ENCODE peak calls at places on chromosomes 1 and 21, in seven cellular contexts. One of them, this sample, is unnamed.

GRCh38 chr1:40316595-40317393 is at the start of gene COL9A2:
- DNase-seq in AG04450: no peak
- DNase-seq in stimulated activated naive CD4-positive, alpha-beta T cell: peak; percentile 57
- DNase-seq in lower leg skin: no peak
- DNase-seq in NCI-H2029 treated with DMSO at 0.1 percent for 48 hours: peak; percentile 69
- DNase-seq in T-helper 17 cell: peak; percentile 49
- DNase-seq in ecto neural progenitor cell: peak; percentile 67
- DNase-seq in this sample: no peak

GRCh38 chr1:111737216-111738132 is 1.7 kb downstream of the INKA2 start:
- DNase-seq in T-helper 17 cell: no peak
- DNase-seq in NCI-H2029 treated with DMSO at 0.1 percent for 48 hours: no peak
- DNase-seq in lower leg skin: no peak
- DNase-seq in stimulated activated naive CD4-positive, alpha-beta T cell: no peak
- DNase-seq in AG04450: no peak
- DNase-seq in ecto neural progenitor cell: no peak
- DNase-seq in this sample: no peak

GRCh38 chr21:44569861-44570517 is 3.5 kb upstream of the KRTAP10-4 start:
- DNase-seq in ecto neural progenitor cell: no peak
- DNase-seq in NCI-H2029 treated with DMSO at 0.1 percent for 48 hours: no peak
- DNase-seq in lower leg skin: no peak
- DNase-seq in AG04450: no peak
- DNase-seq in stimulated activated naive CD4-positive, alpha-beta T cell: no peak
- DNase-seq in T-helper 17 cell: no peak
- DNase-seq in this sample: no peak

GRCh38 chr1:65150583-65151263 is 2.7 kb downstream of the AK4 start:
- DNase-seq in T-helper 17 cell: no peak
- DNase-seq in ecto neural progenitor cell: no peak
- DNase-seq in AG04450: no peak
- DNase-seq in lower leg skin: no peak
- DNase-seq in NCI-H2029 treated with DMSO at 0.1 percent for 48 hours: no peak
- DNase-seq in stimulated activated naive CD4-positive, alpha-beta T cell: no peak
- DNase-seq in this sample: no peak

GRCh38 chr1:164466429-164466828 is 92.6 kb upstream of the PBX1 start:
- DNase-seq in lower leg skin: no peak
- DNase-seq in T-helper 17 cell: no peak
- DNase-seq in stimulated activated naive CD4-positive, alpha-beta T cell: no peak
- DNase-seq in ecto neural progenitor cell: no peak
- DNase-seq in AG04450: no peak
- DNase-seq in NCI-H2029 treated with DMSO at 0.1 percent for 48 hours: no peak
- DNase-seq in this sample: no peak

GRCh38 chr1:153922076-153922837 is 515 bp downstream of the GATAD2B start:
- DNase-seq in NCI-H2029 treated with DMSO at 0.1 percent for 48 hours: no peak
- DNase-seq in lower leg skin: no peak
- DNase-seq in AG04450: no peak
- DNase-seq in T-helper 17 cell: no peak
- DNase-seq in stimulated activated naive CD4-positive, alpha-beta T cell: peak; percentile 74
- DNase-seq in ecto neural progenitor cell: no peak
- DNase-seq in this sample: no peak

GRCh38 chr1:239570878-239571277 is 184.5 kb downstream of the CHRM3 start:
- DNase-seq in ecto neural progenitor cell: no peak
- DNase-seq in T-helper 17 cell: no peak
- DNase-seq in lower leg skin: no peak
- DNase-seq in AG04450: no peak
- DNase-seq in stimulated activated naive CD4-positive, alpha-beta T cell: no peak
- DNase-seq in NCI-H2029 treated with DMSO at 0.1 percent for 48 hours: no peak
- DNase-seq in this sample: no peak

GRCh38 chr1:77031101-77031662 is 163.9 kb downstream of the ST6GALNAC5 start:
- DNase-seq in ecto neural progenitor cell: no peak
- DNase-seq in lower leg skin: no peak
- DNase-seq in T-helper 17 cell: no peak
- DNase-seq in NCI-H2029 treated with DMSO at 0.1 percent for 48 hours: peak; percentile 49
- DNase-seq in AG04450: peak; percentile 24
- DNase-seq in stimulated activated naive CD4-positive, alpha-beta T cell: no peak
- DNase-seq in this sample: peak; percentile 24

GRCh38 chr21:35011681-35012080 is 37.4 kb downstream of the RUNX1 start:
- DNase-seq in ecto neural progenitor cell: no peak
- DNase-seq in lower leg skin: no peak
- DNase-seq in stimulated activated naive CD4-positive, alpha-beta T cell: no peak
- DNase-seq in T-helper 17 cell: no peak
- DNase-seq in NCI-H2029 treated with DMSO at 0.1 percent for 48 hours: no peak
- DNase-seq in AG04450: peak; percentile 21
- DNase-seq in this sample: no peak

GRCh38 chr21:38308010-38308784 is 51.4 kb downstream of the KCNJ15 start:
- DNase-seq in stimulated activated naive CD4-positive, alpha-beta T cell: no peak
- DNase-seq in AG04450: no peak
- DNase-seq in lower leg skin: peak; percentile 54
- DNase-seq in ecto neural progenitor cell: no peak
- DNase-seq in T-helper 17 cell: no peak
- DNase-seq in NCI-H2029 treated with DMSO at 0.1 percent for 48 hours: no peak
- DNase-seq in this sample: no peak

GRCh38 chr1:246306415-246307037 is 200.6 kb downstream of the SMYD3 start:
- DNase-seq in lower leg skin: no peak
- DNase-seq in ecto neural progenitor cell: no peak
- DNase-seq in stimulated activated naive CD4-positive, alpha-beta T cell: no peak
- DNase-seq in T-helper 17 cell: no peak
- DNase-seq in NCI-H2029 treated with DMSO at 0.1 percent for 48 hours: no peak
- DNase-seq in AG04450: no peak
- DNase-seq in this sample: no peak

GRCh38 chr1:217078010-217078704 is 354.9 kb upstream of the ESRRG start:
- DNase-seq in ecto neural progenitor cell: peak; percentile 43
- DNase-seq in NCI-H2029 treated with DMSO at 0.1 percent for 48 hours: peak; percentile 47
- DNase-seq in stimulated activated naive CD4-positive, alpha-beta T cell: no peak
- DNase-seq in AG04450: no peak
- DNase-seq in lower leg skin: no peak
- DNase-seq in T-helper 17 cell: no peak
- DNase-seq in this sample: no peak

GRCh38 chr1:15212989-15213291 is 34.1 kb upstream of the FHAD1 start:
- DNase-seq in lower leg skin: no peak
- DNase-seq in T-helper 17 cell: no peak
- DNase-seq in AG04450: no peak
- DNase-seq in stimulated activated naive CD4-positive, alpha-beta T cell: no peak
- DNase-seq in NCI-H2029 treated with DMSO at 0.1 percent for 48 hours: no peak
- DNase-seq in ecto neural progenitor cell: no peak
- DNase-seq in this sample: no peak

GRCh38 chr1:173302366-173302765 is 95.2 kb upstream of the TNFSF4 start:
- DNase-seq in stimulated activated naive CD4-positive, alpha-beta T cell: no peak
- DNase-seq in NCI-H2029 treated with DMSO at 0.1 percent for 48 hours: no peak
- DNase-seq in ecto neural progenitor cell: no peak
- DNase-seq in AG04450: no peak
- DNase-seq in T-helper 17 cell: no peak
- DNase-seq in lower leg skin: no peak
- DNase-seq in this sample: no peak

GRCh38 chr1:3880429-3881190 is 19.5 kb downstream of the C1orf174 start:
- DNase-seq in lower leg skin: no peak
- DNase-seq in AG04450: no peak
- DNase-seq in T-helper 17 cell: no peak
- DNase-seq in NCI-H2029 treated with DMSO at 0.1 percent for 48 hours: no peak
- DNase-seq in stimulated activated naive CD4-positive, alpha-beta T cell: no peak
- DNase-seq in ecto neural progenitor cell: no peak
- DNase-seq in this sample: no peak

GRCh38 chr1:30742963-30743559 is 14.5 kb downstream of the LAPTM5 start:
- DNase-seq in lower leg skin: no peak
- DNase-seq in ecto neural progenitor cell: no peak
- DNase-seq in T-helper 17 cell: no peak
- DNase-seq in stimulated activated naive CD4-positive, alpha-beta T cell: no peak
- DNase-seq in AG04450: no peak
- DNase-seq in NCI-H2029 treated with DMSO at 0.1 percent for 48 hours: no peak
- DNase-seq in this sample: no peak

GRCh38 chr1:98053471-98054366 is 132.9 kb upstream of the DPYD start:
- DNase-seq in AG04450: no peak
- DNase-seq in NCI-H2029 treated with DMSO at 0.1 percent for 48 hours: no peak
- DNase-seq in T-helper 17 cell: peak; percentile 42
- DNase-seq in stimulated activated naive CD4-positive, alpha-beta T cell: peak; percentile 24
- DNase-seq in ecto neural progenitor cell: peak; percentile 86
- DNase-seq in lower leg skin: no peak
- DNase-seq in this sample: no peak

GRCh38 chr1:182637769-182638168 is 33.6 kb upstream of the RGS16 start:
- DNase-seq in lower leg skin: no peak
- DNase-seq in T-helper 17 cell: no peak
- DNase-seq in NCI-H2029 treated with DMSO at 0.1 percent for 48 hours: no peak
- DNase-seq in AG04450: no peak
- DNase-seq in ecto neural progenitor cell: no peak
- DNase-seq in stimulated activated naive CD4-positive, alpha-beta T cell: no peak
- DNase-seq in this sample: no peak

GRCh38 chr1:25744140-25744581 is 55.8 kb upstream of the SELENON start:
- DNase-seq in ecto neural progenitor cell: no peak
- DNase-seq in T-helper 17 cell: no peak
- DNase-seq in NCI-H2029 treated with DMSO at 0.1 percent for 48 hours: no peak
- DNase-seq in stimulated activated naive CD4-positive, alpha-beta T cell: no peak
- DNase-seq in lower leg skin: peak; percentile 69
- DNase-seq in AG04450: no peak
- DNase-seq in this sample: peak; percentile 63

GRCh38 chr1:186780081-186780480 is 48.7 kb upstream of the PLA2G4A start:
- DNase-seq in T-helper 17 cell: no peak
- DNase-seq in stimulated activated naive CD4-positive, alpha-beta T cell: no peak
- DNase-seq in ecto neural progenitor cell: no peak
- DNase-seq in NCI-H2029 treated with DMSO at 0.1 percent for 48 hours: no peak
- DNase-seq in AG04450: no peak
- DNase-seq in lower leg skin: no peak
- DNase-seq in this sample: no peak

GRCh38 chr1:169869426-169869825 is 24.3 kb downstream of the SCYL3 start:
- DNase-seq in NCI-H2029 treated with DMSO at 0.1 percent for 48 hours: no peak
- DNase-seq in T-helper 17 cell: no peak
- DNase-seq in stimulated activated naive CD4-positive, alpha-beta T cell: no peak
- DNase-seq in ecto neural progenitor cell: no peak
- DNase-seq in AG04450: no peak
- DNase-seq in lower leg skin: no peak
- DNase-seq in this sample: no peak

GRCh38 chr1:200894712-200895447 is at the start of gene INAVA:
- DNase-seq in T-helper 17 cell: no peak
- DNase-seq in lower leg skin: peak; percentile 59
- DNase-seq in ecto neural progenitor cell: no peak
- DNase-seq in AG04450: no peak
- DNase-seq in stimulated activated naive CD4-positive, alpha-beta T cell: no peak
- DNase-seq in NCI-H2029 treated with DMSO at 0.1 percent for 48 hours: no peak
- DNase-seq in this sample: no peak

GRCh38 chr1:54362881-54363340 is 43.3 kb downstream of the SSBP3 start:
- DNase-seq in stimulated activated naive CD4-positive, alpha-beta T cell: no peak
- DNase-seq in lower leg skin: no peak
- DNase-seq in AG04450: no peak
- DNase-seq in NCI-H2029 treated with DMSO at 0.1 percent for 48 hours: no peak
- DNase-seq in ecto neural progenitor cell: no peak
- DNase-seq in T-helper 17 cell: no peak
- DNase-seq in this sample: no peak

GRCh38 chr1:18951416-18951815 is 5.1 kb downstream of the IFFO2 start:
- DNase-seq in lower leg skin: no peak
- DNase-seq in NCI-H2029 treated with DMSO at 0.1 percent for 48 hours: no peak
- DNase-seq in stimulated activated naive CD4-positive, alpha-beta T cell: no peak
- DNase-seq in AG04450: no peak
- DNase-seq in T-helper 17 cell: no peak
- DNase-seq in ecto neural progenitor cell: no peak
- DNase-seq in this sample: no peak

GRCh38 chr1:181676269-181676668 is 193.0 kb downstream of the CACNA1E start:
- DNase-seq in ecto neural progenitor cell: no peak
- DNase-seq in NCI-H2029 treated with DMSO at 0.1 percent for 48 hours: no peak
- DNase-seq in AG04450: no peak
- DNase-seq in T-helper 17 cell: no peak
- DNase-seq in lower leg skin: no peak
- DNase-seq in stimulated activated naive CD4-positive, alpha-beta T cell: no peak
- DNase-seq in this sample: no peak

GRCh38 chr1:155080250-155081228 is 1.9 kb downstream of the EFNA3 start:
- DNase-seq in ecto neural progenitor cell: peak; percentile 91
- DNase-seq in lower leg skin: no peak
- DNase-seq in NCI-H2029 treated with DMSO at 0.1 percent for 48 hours: no peak
- DNase-seq in AG04450: no peak
- DNase-seq in stimulated activated naive CD4-positive, alpha-beta T cell: peak; percentile 33
- DNase-seq in T-helper 17 cell: no peak
- DNase-seq in this sample: no peak

GRCh38 chr1:116167625-116168276 is 56.6 kb downstream of the MAB21L3 start:
- DNase-seq in AG04450: no peak
- DNase-seq in lower leg skin: no peak
- DNase-seq in T-helper 17 cell: no peak
- DNase-seq in NCI-H2029 treated with DMSO at 0.1 percent for 48 hours: no peak
- DNase-seq in stimulated activated naive CD4-positive, alpha-beta T cell: no peak
- DNase-seq in ecto neural progenitor cell: peak; percentile 57
- DNase-seq in this sample: no peak

GRCh38 chr1:56360021-56360420 is 219.3 kb downstream of the PLPP3 start:
- DNase-seq in T-helper 17 cell: no peak
- DNase-seq in lower leg skin: no peak
- DNase-seq in AG04450: peak; percentile 41
- DNase-seq in NCI-H2029 treated with DMSO at 0.1 percent for 48 hours: no peak
- DNase-seq in stimulated activated naive CD4-positive, alpha-beta T cell: no peak
- DNase-seq in ecto neural progenitor cell: no peak
- DNase-seq in this sample: no peak

GRCh38 chr1:26404641-26405040 is 6.0 kb upstream of the LIN28A start:
- DNase-seq in lower leg skin: no peak
- DNase-seq in T-helper 17 cell: no peak
- DNase-seq in AG04450: no peak
- DNase-seq in NCI-H2029 treated with DMSO at 0.1 percent for 48 hours: no peak
- DNase-seq in stimulated activated naive CD4-positive, alpha-beta T cell: no peak
- DNase-seq in ecto neural progenitor cell: no peak
- DNase-seq in this sample: no peak

GRCh38 chr1:223670458-223671159 is 5.1 kb upstream of the CAPN8 start:
- DNase-seq in AG04450: no peak
- DNase-seq in stimulated activated naive CD4-positive, alpha-beta T cell: no peak
- DNase-seq in NCI-H2029 treated with DMSO at 0.1 percent for 48 hours: no peak
- DNase-seq in ecto neural progenitor cell: peak; percentile 58
- DNase-seq in T-helper 17 cell: no peak
- DNase-seq in lower leg skin: no peak
- DNase-seq in this sample: no peak

GRCh38 chr1:180309338-180309737 is 79.3 kb downstream of the LHX4 start:
- DNase-seq in stimulated activated naive CD4-positive, alpha-beta T cell: no peak
- DNase-seq in T-helper 17 cell: no peak
- DNase-seq in AG04450: no peak
- DNase-seq in lower leg skin: no peak
- DNase-seq in NCI-H2029 treated with DMSO at 0.1 percent for 48 hours: no peak
- DNase-seq in ecto neural progenitor cell: no peak
- DNase-seq in this sample: no peak

GRCh38 chr1:34779005-34779404 is 2.0 kb upstream of the GJB3 start:
- DNase-seq in T-helper 17 cell: no peak
- DNase-seq in lower leg skin: no peak
- DNase-seq in stimulated activated naive CD4-positive, alpha-beta T cell: no peak
- DNase-seq in NCI-H2029 treated with DMSO at 0.1 percent for 48 hours: no peak
- DNase-seq in AG04450: no peak
- DNase-seq in ecto neural progenitor cell: no peak
- DNase-seq in this sample: no peak

GRCh38 chr1:223355699-223356098 is 8.3 kb downstream of the SUSD4 start:
- DNase-seq in AG04450: no peak
- DNase-seq in stimulated activated naive CD4-positive, alpha-beta T cell: no peak
- DNase-seq in T-helper 17 cell: no peak
- DNase-seq in lower leg skin: no peak
- DNase-seq in NCI-H2029 treated with DMSO at 0.1 percent for 48 hours: no peak
- DNase-seq in ecto neural progenitor cell: no peak
- DNase-seq in this sample: no peak

GRCh38 chr1:94773931-94774422 is 46.2 kb upstream of the SLC44A3 start:
- DNase-seq in ecto neural progenitor cell: no peak
- DNase-seq in stimulated activated naive CD4-positive, alpha-beta T cell: no peak
- DNase-seq in lower leg skin: no peak
- DNase-seq in T-helper 17 cell: no peak
- DNase-seq in NCI-H2029 treated with DMSO at 0.1 percent for 48 hours: no peak
- DNase-seq in AG04450: no peak
- DNase-seq in this sample: no peak

GRCh38 chr1:30415171-30415940 is 308.0 kb downstream of the MATN1 start:
- DNase-seq in lower leg skin: peak; percentile 6
- DNase-seq in stimulated activated naive CD4-positive, alpha-beta T cell: no peak
- DNase-seq in T-helper 17 cell: no peak
- DNase-seq in ecto neural progenitor cell: peak; percentile 33
- DNase-seq in AG04450: no peak
- DNase-seq in NCI-H2029 treated with DMSO at 0.1 percent for 48 hours: no peak
- DNase-seq in this sample: no peak

GRCh38 chr1:203649551-203650011 is 22.9 kb downstream of the ATP2B4 start:
- DNase-seq in T-helper 17 cell: peak; percentile 25
- DNase-seq in lower leg skin: no peak
- DNase-seq in ecto neural progenitor cell: no peak
- DNase-seq in AG04450: no peak
- DNase-seq in stimulated activated naive CD4-positive, alpha-beta T cell: no peak
- DNase-seq in NCI-H2029 treated with DMSO at 0.1 percent for 48 hours: no peak
- DNase-seq in this sample: no peak

GRCh38 chr1:197912739-197913494 is 4.3 kb upstream of the LHX9 start:
- DNase-seq in T-helper 17 cell: no peak
- DNase-seq in ecto neural progenitor cell: peak; percentile 57
- DNase-seq in lower leg skin: no peak
- DNase-seq in NCI-H2029 treated with DMSO at 0.1 percent for 48 hours: no peak
- DNase-seq in AG04450: no peak
- DNase-seq in stimulated activated naive CD4-positive, alpha-beta T cell: no peak
- DNase-seq in this sample: no peak

GRCh38 chr1:54009406-54009805 is 8.6 kb downstream of the LDLRAD1 start:
- DNase-seq in stimulated activated naive CD4-positive, alpha-beta T cell: no peak
- DNase-seq in ecto neural progenitor cell: no peak
- DNase-seq in AG04450: no peak
- DNase-seq in NCI-H2029 treated with DMSO at 0.1 percent for 48 hours: no peak
- DNase-seq in lower leg skin: no peak
- DNase-seq in T-helper 17 cell: no peak
- DNase-seq in this sample: no peak

This sample was measured in AG09319.